ENCODE peak calls at places on chromosomes 7 and 10, in eight cellular contexts. I is heart left ventricle, J is heart right ventricle, O is psoas muscle, X is K562, W is upper lobe of right lung, N is A549, D is sigmoid colon. Y is an unnamed sample.

GRCh38 chr10:57917019-57917418 is 350.7 kb downstream of the IPMK start:
- DNase-seq in O (no peak), X (no peak), W (no peak), D (no peak), I (no peak), J (no peak), N (no peak), Y (no peak)

GRCh38 chr10:51530540-51530939 is 168.9 kb downstream of the CSTF2T start:
- DNase-seq in J (peak; percentile 13), I (peak; percentile 20), W (no peak), D (no peak), N (no peak), O (no peak), X (no peak), Y (no peak)

GRCh38 chr7:18829518-18830252 is 287.8 kb downstream of the TWIST1 start:
- DNase-seq in D (no peak), J (no peak), N (no peak), O (no peak), X (no peak), I (no peak), W (no peak), Y (no peak)

GRCh38 chr7:121442845-121443244 is 46.7 kb upstream of the FAM3C start:
- DNase-seq in W (no peak), N (no peak), I (no peak), X (no peak), J (no peak), D (no peak), O (no peak), Y (no peak)

GRCh38 chr7:124130-124949 is 68.0 kb upstream of the FAM20C start:
- DNase-seq in I (no peak), N (no peak), O (no peak), X (peak; percentile 38), D (peak; percentile 55), W (no peak), J (peak; percentile 31), Y (no peak)

GRCh38 chr7:94375713-94376112 is 19.0 kb upstream of the COL1A2 start:
- DNase-seq in N (no peak), D (peak; percentile 69), O (no peak), I (peak; percentile 44), J (peak; percentile 58), W (no peak), X (no peak), Y (peak; percentile 94)

GRCh38 chr10:86729677-86730076 is 26.7 kb upstream of the BMPR1A start:
- DNase-seq in D (no peak), O (no peak), X (no peak), J (no peak), N (no peak), I (no peak), W (no peak), Y (no peak)

GRCh38 chr7:64559206-64559605 is 3.7 kb downstream of the ZNF680 start:
- DNase-seq in O (peak; percentile 20), D (no peak), I (no peak), W (no peak), X (peak; percentile 51), N (peak; percentile 29), J (no peak), Y (no peak)

GRCh38 chr7:116554911-116555310 is 30.1 kb downstream of the CAV1 start:
- DNase-seq in X (no peak), J (no peak), O (no peak), N (no peak), D (no peak), W (no peak), I (no peak), Y (no peak)

GRCh38 chr10:110226926-110227641 is 19.7 kb downstream of the MXI1 start:
- DNase-seq in W (peak; percentile 91), I (peak; percentile 78), N (no peak), X (peak; percentile 71), O (peak; percentile 75), D (peak; percentile 85), J (peak; percentile 84), Y (no peak)

GRCh38 chr10:119817991-119818888 is 54.4 kb downstream of the MCMBP start:
- DNase-seq in N (no peak), O (peak; percentile 67), W (peak; percentile 74), J (peak; percentile 35), X (no peak), D (peak; percentile 89), I (peak; percentile 57), Y (peak; percentile 13)

GRCh38 chr7:148318092-148318756 is 272.3 kb upstream of the C7orf33 start:
- DNase-seq in I (no peak), O (no peak), D (no peak), J (no peak), X (no peak), N (no peak), W (no peak), Y (no peak)

GRCh38 chr7:37081436-37081835 is 357.1 kb upstream of the AOAH start:
- DNase-seq in J (peak; percentile 24), D (no peak), I (peak; percentile 25), O (peak; percentile 29), W (no peak), N (peak; percentile 11), X (peak; percentile 9), Y (no peak)

GRCh38 chr10:112949128-112949823 is 771 bp upstream of the TCF7L2 start:
- DNase-seq in W (no peak), X (no peak), J (peak; percentile 17), O (no peak), N (peak; percentile 74), D (no peak), I (no peak), Y (no peak)

GRCh38 chr10:112210672-112211071 is 27.1 kb upstream of the GPAM start:
- DNase-seq in W (no peak), N (no peak), D (no peak), O (no peak), J (no peak), I (no peak), X (no peak), Y (no peak)

GRCh38 chr10:95277201-95277570 is 13.6 kb downstream of the PDLIM1 start:
- DNase-seq in W (no peak), O (peak; percentile 50), D (no peak), I (no peak), X (no peak), J (no peak), N (no peak), Y (no peak)

GRCh38 chr7:118169146-118169545 is 14.8 kb upstream of the LSM8 start:
- DNase-seq in O (no peak), J (no peak), I (no peak), W (no peak), X (no peak), D (no peak), N (peak; percentile 13), Y (no peak)

GRCh38 chr7:73391396-73391795 is 42.2 kb upstream of the FZD9 start:
- DNase-seq in N (no peak), X (no peak), O (no peak), D (no peak), W (no peak), I (no peak), J (no peak), Y (no peak)

GRCh38 chr7:149743481-149743880 is 29.9 kb downstream of the ZNF467 start:
- DNase-seq in N (no peak), O (no peak), D (no peak), X (no peak), J (no peak), I (no peak), W (no peak), Y (no peak)

GRCh38 chr7:145681159-145681558 is 435.4 kb upstream of the CNTNAP2 start:
- DNase-seq in J (no peak), D (no peak), X (no peak), N (no peak), I (no peak), W (no peak), O (no peak), Y (no peak)

GRCh38 chr7:45716380-45717203 is 142.4 kb downstream of the ADCY1 start:
- DNase-seq in X (peak; percentile 16), J (peak; percentile 29), N (no peak), D (no peak), O (no peak), I (no peak), W (peak; percentile 55), Y (no peak)

GRCh38 chr10:6578221-6579192 is 1.6 kb downstream of the PRKCQ start:
- DNase-seq in W (no peak), O (no peak), D (no peak), N (no peak), J (no peak), X (peak; percentile 34), I (no peak), Y (no peak)

GRCh38 chr10:29619273-29619672 is 15.5 kb downstream of the SVIL start:
- DNase-seq in X (no peak), N (peak; percentile 30), D (peak; percentile 60), O (no peak), J (no peak), W (no peak), I (no peak), Y (peak; percentile 49)

GRCh38 chr7:2321020-2321419 is 6.8 kb upstream of the SNX8 start:
- DNase-seq in N (peak; percentile 29), I (no peak), W (no peak), O (no peak), D (no peak), X (no peak), J (no peak), Y (no peak)
- H3K4me3 ChIP-seq in N (no peak overlapping the region), I (no peak overlapping the region), W (no peak overlapping the region), O (no peak overlapping the region), D (no peak overlapping the region), X (no peak overlapping the region), J (no peak overlapping the region), Y (no peak overlapping the region)

GRCh38 chr10:24176658-24177057 is 32.3 kb upstream of the KIAA1217 start:
- DNase-seq in D (no peak), I (no peak), N (no peak), O (no peak), X (no peak), J (no peak), W (no peak), Y (no peak)
- H3K27ac ChIP-seq in D (no peak overlapping the region), I (no peak overlapping the region), N (no peak overlapping the region), O (no peak overlapping the region), X (no peak overlapping the region), J (no peak overlapping the region), W (no peak overlapping the region), Y (no peak overlapping the region)

DNA sequence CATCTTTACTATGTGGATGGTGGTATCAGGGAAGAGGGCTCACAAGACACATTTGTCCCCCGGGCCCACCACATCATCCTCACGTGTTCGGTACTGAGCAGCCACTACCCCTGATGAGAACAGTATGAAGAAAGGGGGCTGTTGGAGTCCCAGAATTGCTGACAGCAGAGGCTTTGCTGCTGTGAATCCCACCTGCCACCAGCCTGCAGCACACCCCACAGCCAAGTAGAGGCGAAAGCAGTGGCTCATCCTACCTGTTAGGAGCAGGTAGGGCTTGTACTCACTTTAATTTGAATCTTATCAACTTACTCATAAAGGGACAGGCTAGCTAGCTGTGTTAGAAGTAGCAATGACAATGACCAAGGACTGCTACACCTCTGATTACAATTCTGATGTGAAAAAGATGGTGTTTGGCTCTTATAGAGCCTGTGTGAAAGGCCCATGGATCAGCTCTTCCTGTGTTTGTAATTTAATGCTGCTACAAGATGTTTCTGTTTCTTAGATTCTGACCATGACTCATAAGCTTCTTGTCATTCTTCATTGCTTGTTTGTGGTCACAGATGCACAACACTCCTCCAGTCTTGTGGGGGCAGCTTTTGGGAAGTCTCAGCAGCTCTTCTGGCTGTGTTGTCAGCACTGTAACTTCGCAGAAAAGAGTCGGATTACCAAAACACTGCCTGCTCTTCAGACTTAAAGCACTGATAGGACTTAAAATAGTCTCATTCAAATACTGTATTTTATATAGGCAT is 9.1 kb upstream of the CSGALNACT2 start:
- DNase-seq in I (peak; percentile 18), N (no peak), J (no peak), X (peak; percentile 67), O (no peak), W (no peak), D (no peak), Y (peak; percentile 91)
- H3K4me3 ChIP-seq in I (no peak overlapping the region), N (no peak overlapping the region), J (no peak overlapping the region), X (no peak overlapping the region), O (no peak overlapping the region), W (no peak overlapping the region), D (no peak overlapping the region), Y (no peak overlapping the region)

GRCh38 chr10:43574906-43575305 is 490 bp upstream of the ZNF239 start:
- DNase-seq in W (no peak), X (no peak), N (no peak), D (no peak), I (no peak), J (no peak), O (no peak), Y (no peak)
- H3K27ac ChIP-seq in W (peak overlapping the region; percentile 68), X (no peak overlapping the region), N (no peak overlapping the region), D (peak overlapping the region; percentile 70), I (no peak overlapping the region), J (no peak overlapping the region), O (peak overlapping the region; percentile 82), Y (no peak overlapping the region)

Y was measured in AG04450.